ENCODE peak calls at places on chromosomes 6 and 20, in ten cellular contexts. L, X, K, R, Q, O, Y, I, P and A are unnamed samples.
A peak's percentile ranks its signal among the peaks of the same experiment; 100 is the strongest.

GRCh38 chr6:121592955-121593665 is 157.7 kb downstream of the GJA1 start:
- DNase-seq in I (no peak), Q (no peak), R (no peak), Y (no peak), L (no peak), O (no peak), P (no peak), X (no peak), K (no peak), A (no peak)

GRCh38 chr6:145860562-145860961 is 46.0 kb upstream of the FBXO30 start:
- DNase-seq in L (no peak), X (no peak), O (no peak), Q (no peak), R (no peak), I (no peak), K (no peak), P (no peak), Y (no peak), A (no peak)

GRCh38 chr20:55592866-55593265 is 412.5 kb downstream of the CBLN4 start:
- DNase-seq in K (no peak), Y (no peak), Q (no peak), R (no peak), I (no peak), L (no peak), X (no peak), P (no peak), O (no peak), A (no peak)

GRCh38 chr6:27986928-27987725 is 30.1 kb downstream of the OR2B6 start:
- DNase-seq in X (no peak), K (no peak), Q (no peak), L (no peak), P (no peak), R (no peak), O (no peak), I (no peak), Y (no peak), A (peak; percentile 10)

GRCh38 chr20:37513764-37514359 is 7.2 kb upstream of the NNAT start:
- DNase-seq in I (no peak), P (no peak), R (no peak), Q (no peak), X (no peak), Y (no peak), K (no peak), O (no peak), L (no peak), A (no peak)

GRCh38 chr6:160036790-160037206 is 67.9 kb downstream of the IGF2R start:
- DNase-seq in Y (peak; percentile 66), I (no peak), X (no peak), P (no peak), O (no peak), R (peak; percentile 38), Q (no peak), L (no peak), K (no peak), A (peak; percentile 89)

GRCh38 chr6:150770631-150771030 is 94.9 kb upstream of the MTHFD1L start:
- DNase-seq in K (no peak), R (no peak), Y (no peak), Q (no peak), O (no peak), I (no peak), P (no peak), X (no peak), L (no peak), A (no peak)

GRCh38 chr20:46139243-46139889 is 21.3 kb downstream of the CD40 start:
- DNase-seq in Y (no peak), P (peak; percentile 88), I (no peak), Q (peak; percentile 27), O (no peak), L (no peak), R (no peak), X (no peak), K (no peak), A (no peak)

GRCh38 chr20:21981607-21982344 is 276.3 kb downstream of the PAX1 start:
- DNase-seq in Q (no peak), K (no peak), Y (no peak), P (no peak), R (no peak), I (no peak), L (no peak), O (no peak), X (no peak), A (no peak)

GRCh38 chr20:21981179-21981578 is 275.7 kb downstream of the PAX1 start:
- DNase-seq in K (no peak), Y (no peak), I (no peak), P (no peak), R (no peak), X (no peak), L (no peak), Q (no peak), O (no peak), A (no peak)

DNA sequence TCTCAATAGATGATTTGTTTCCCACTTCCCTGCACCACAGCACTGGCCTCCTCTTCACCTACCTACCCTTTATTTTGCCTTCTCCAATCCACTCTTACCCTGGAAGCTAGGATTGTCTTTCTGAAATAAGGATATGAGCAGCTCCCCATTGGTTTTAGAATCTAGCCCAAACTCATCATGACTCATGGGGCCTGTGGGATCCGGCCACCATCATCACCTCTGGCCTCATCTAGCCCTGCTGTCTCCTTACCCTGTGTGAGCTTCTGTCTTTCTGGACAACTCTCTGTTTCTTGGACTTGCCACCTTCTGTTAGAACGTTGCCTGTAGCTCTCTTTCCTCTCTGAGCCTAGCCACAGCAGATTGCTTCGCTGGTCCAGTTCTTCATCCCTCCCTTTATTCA is 277.1 kb downstream of the PAX1 start:
- DNase-seq in K (no peak), X (no peak), P (no peak), Y (no peak), L (no peak), O (no peak), Q (no peak), I (no peak), R (no peak), A (no peak)
- TF ChIP-seq CTCF in K (no peak), X (no peak), P (no peak), Y (no peak), L (no peak), O (no peak), Q (no peak), I (no peak), R (no peak), A (no peak)

GRCh38 chr6:46013639-46014038 is 2.0 kb downstream of the CLIC5 start:
- DNase-seq in I (no peak), R (no peak), O (no peak), K (no peak), Q (no peak), Y (no peak), P (no peak), X (no peak), L (no peak), A (no peak)

GRCh38 chr6:46014054-46014453 is 1.6 kb downstream of the CLIC5 start:
- DNase-seq in K (no peak), R (no peak), Y (no peak), X (no peak), P (no peak), Q (no peak), L (no peak), I (no peak), O (no peak), A (no peak)

GRCh38 chr6:46015119-46015968 is at the start of gene CLIC5:
- DNase-seq in Y (no peak), Q (peak; percentile 81), O (peak; percentile 40), L (peak; percentile 53), P (no peak), X (peak; percentile 87), K (peak; percentile 64), I (peak; percentile 11), R (peak; percentile 77), A (no peak)

GRCh38 chr6:46016063-46016608 is 476 bp upstream of the CLIC5 start:
- DNase-seq in R (no peak), I (no peak), X (no peak), Y (no peak), K (no peak), P (no peak), O (no peak), Q (no peak), L (no peak), A (no peak)

DNA sequence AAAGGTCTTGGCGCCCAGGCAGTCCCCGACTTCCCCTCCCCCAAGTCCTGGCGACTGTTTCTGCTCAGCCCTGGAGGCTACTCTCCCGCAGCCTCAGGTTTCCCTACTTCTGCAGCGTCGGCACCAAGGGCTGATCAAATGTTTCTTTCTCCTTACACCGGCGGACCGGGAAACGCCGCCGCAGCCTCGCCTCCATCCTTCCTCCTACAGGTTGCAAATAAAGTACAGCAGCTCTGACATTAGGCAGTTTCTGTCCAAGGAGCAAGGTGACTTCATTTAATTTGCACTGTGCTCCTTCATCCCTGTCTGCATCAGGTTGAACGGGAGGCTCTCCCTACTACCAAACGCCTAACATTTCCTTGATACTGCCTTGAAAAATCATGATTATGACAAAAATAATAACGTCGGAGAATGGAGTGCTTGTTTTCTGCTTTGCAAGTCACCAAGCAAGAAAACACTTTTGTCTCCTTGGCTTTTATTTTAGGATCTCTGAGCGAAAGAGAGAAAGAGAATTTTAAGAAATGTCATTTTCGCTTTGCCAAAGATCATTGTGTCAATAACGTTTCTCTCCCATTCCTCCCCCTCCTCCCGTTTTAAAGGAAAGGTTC is 1.0 kb downstream of the CLIC5 start:
- DNase-seq in K (peak; percentile 34), Q (peak; percentile 63), X (peak; percentile 75), O (peak; percentile 23), I (peak; percentile 1), R (peak; percentile 25), L (no peak), P (no peak), Y (no peak), A (no peak)
- TF ChIP-seq CTCF in K (no peak), Q (no peak), X (no peak), O (no peak), I (no peak), R (no peak), L (no peak), P (no peak), Y (no peak), A (no peak)

DNA sequence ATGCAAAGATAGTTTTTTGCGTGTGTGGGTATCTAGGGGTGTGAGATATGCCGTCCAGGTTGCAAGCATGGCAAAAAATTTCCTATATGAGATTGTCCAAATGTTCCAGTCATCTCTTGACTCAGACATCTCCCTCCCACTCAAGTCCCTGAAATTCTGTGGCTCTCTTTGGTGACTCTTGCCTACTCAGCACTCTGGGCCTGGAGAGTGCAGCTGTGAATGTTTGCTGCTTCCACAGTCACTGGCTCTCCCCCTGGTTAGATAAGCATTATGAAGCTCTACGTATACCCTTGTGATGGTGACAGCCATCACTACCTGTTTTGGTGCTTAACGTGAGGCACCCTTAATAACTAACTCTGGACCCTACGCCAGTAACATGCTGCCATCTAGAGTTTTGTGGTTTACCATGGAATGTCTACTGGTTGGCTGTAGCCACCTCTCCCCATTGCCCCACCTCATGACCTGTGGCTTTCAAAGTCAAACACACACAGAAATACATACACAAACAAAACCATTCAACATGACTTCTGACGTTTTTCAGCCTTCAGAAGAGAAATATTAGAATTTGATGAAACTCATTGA is 621.9 kb upstream of the CITED2 start:
- DNase-seq in Q (peak; percentile 23), X (no peak), K (peak; percentile 64), O (no peak), P (peak; percentile 34), L (peak; percentile 21), I (no peak), R (no peak), Y (no peak), A (no peak)
- TF ChIP-seq CTCF in Q (no peak), X (peak; percentile 21), K (peak; percentile 54), O (no peak), P (peak; percentile 61), L (peak; percentile 13), I (peak; percentile 19), R (peak; percentile 12), Y (no peak), A (no peak)

DNA sequence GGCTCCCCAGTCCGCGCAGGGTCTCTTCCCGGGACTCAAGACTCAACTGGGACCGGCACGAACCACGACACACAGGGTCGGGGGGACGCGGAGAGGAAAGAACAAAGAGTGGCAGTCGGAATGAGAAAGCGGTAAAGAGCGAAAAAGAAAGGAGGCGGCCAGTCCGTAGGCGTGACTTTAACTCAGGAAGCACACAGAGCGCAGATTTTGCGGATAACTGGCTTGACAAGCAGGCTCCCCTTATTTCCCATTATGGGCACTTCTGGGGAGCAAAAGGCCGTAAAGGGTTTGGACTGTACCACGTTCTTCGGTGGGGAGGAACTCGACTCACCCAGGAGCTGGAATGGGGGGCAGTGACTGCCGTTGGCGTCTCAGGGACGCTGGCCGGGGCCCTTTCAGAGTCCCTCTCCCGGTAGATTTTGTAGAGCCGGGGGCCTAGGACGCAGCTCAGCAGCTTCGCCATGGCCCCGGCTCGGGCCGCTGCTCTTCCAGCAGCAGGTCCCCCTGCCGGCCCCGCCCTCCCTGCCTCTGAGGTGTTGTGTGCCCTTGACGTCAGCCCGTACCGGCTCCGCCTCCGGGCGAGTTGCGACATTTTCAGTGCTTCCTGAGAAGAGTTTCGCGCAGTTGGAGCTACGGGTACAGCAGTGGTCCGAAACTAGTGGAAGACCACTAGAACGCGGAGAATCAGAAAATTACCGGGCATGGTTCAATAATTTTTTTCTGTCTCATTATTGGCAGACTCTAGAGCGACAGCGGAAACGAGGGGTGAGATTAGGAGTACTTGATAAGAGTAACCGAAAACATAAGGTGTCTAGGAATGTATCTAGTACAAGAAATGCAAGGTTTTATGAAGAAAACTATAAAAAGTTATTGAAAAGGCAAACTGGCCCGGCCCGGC is at the start of gene ABHD16A:
- DNase-seq in X (peak; percentile 99), K (peak; percentile 98), I (peak; percentile 94), O (peak; percentile 98), Y (peak; percentile 97), Q (peak; percentile 99), P (peak; percentile 99), L (peak; percentile 97), R (peak; percentile 99), A (peak; percentile 98)
- TF ChIP-seq CTCF in X (peak; percentile 9), K (no peak), I (peak; percentile 20), O (peak; percentile 23), Y (no peak), Q (no peak), P (no peak), L (no peak), R (peak; percentile 24), A (peak; percentile 52)